ENCODE peak calls at places on chromosomes 5 and 9, in six cellular contexts. S is AG09319, J is cardiac muscle cell, O is neural crest cell, T is chondrocyte, G is endothelial cell of umbilical vein. R is an unnamed sample.

GRCh38 chr9:8558176-8558575 is 758.6 kb upstream of the DMAC1 start:
- DNase-seq in O (no peak), S (no peak), J (no peak), G (peak), T (no peak), R (no peak)

GRCh38 chr5:127988149-127988755 is 95.3 kb upstream of the SLC12A2 start:
- DNase-seq in O (no peak), G (peak), T (no peak), J (no peak), S (peak), R (no peak)

GRCh38 chr5:72241346-72242003 is 78.6 kb downstream of the MRPS27 start:
- DNase-seq in T (no peak), O (peak), J (no peak), S (no peak), G (no peak), R (no peak)

GRCh38 chr5:73373814-73374510 is 74.6 kb downstream of the FOXD1 start:
- DNase-seq in G (no peak), J (no peak), S (no peak), O (no peak), T (no peak), R (no peak)

GRCh38 chr9:83432104-83432627 is 106.0 kb downstream of the FRMD3 start:
- DNase-seq in O (no peak), T (no peak), J (no peak), S (no peak), G (peak), R (no peak)

GRCh38 chr5:166781729-166782128 is 1509.7 kb upstream of the WWC1 start:
- DNase-seq in O (peak), S (no peak), T (no peak), J (peak), G (no peak), R (no peak)

GRCh38 chr5:168227001-168227400 is 64.4 kb upstream of the WWC1 start:
- DNase-seq in G (peak), S (no peak), T (no peak), O (no peak), J (no peak), R (no peak)

GRCh38 chr5:117486879-117487391 is 912.3 kb upstream of the SEMA6A start:
- DNase-seq in T (no peak), S (no peak), O (no peak), J (no peak), G (no peak), R (no peak)

GRCh38 chr5:147906326-147907095 is at the start of gene C5orf46:
- DNase-seq in G (no peak), S (no peak), O (no peak), J (no peak), T (no peak), R (no peak)

GRCh38 chr9:82260691-82261090 is 272.1 kb downstream of the SPATA31D1 start:
- DNase-seq in T (no peak), S (no peak), G (no peak), O (no peak), J (no peak), R (no peak)

GRCh38 chr5:14036514-14036913 is 92.0 kb upstream of the DNAH5 start:
- DNase-seq in T (no peak), J (no peak), O (no peak), G (no peak), S (no peak), R (no peak)

GRCh38 chr9:26870292-26870691 is 22.3 kb downstream of the CAAP1 start:
- DNase-seq in O (no peak), G (peak), J (no peak), S (no peak), T (no peak), R (no peak)

GRCh38 chr5:113022661-113023060 is 46.1 kb downstream of the DCP2 start:
- DNase-seq in G (peak), S (no peak), T (no peak), J (no peak), O (no peak), R (no peak)

GRCh38 chr9:126016579-126017290 is 269.6 kb downstream of the PBX3 start:
- DNase-seq in O (no peak), S (no peak), T (no peak), J (no peak), G (no peak), R (no peak)

GRCh38 chr5:76696254-76696653 is 19.7 kb upstream of the F2R start:
- DNase-seq in J (no peak), T (no peak), S (no peak), G (peak), O (no peak), R (no peak)

GRCh38 chr5:112694853-112695709 is 42.6 kb upstream of the APC start:
- DNase-seq in S (peak), T (no peak), O (no peak), G (no peak), J (no peak), R (no peak)

GRCh38 chr9:123267481-123268239 is 726 bp downstream of the STRBP start:
- DNase-seq in J (peak), O (no peak), T (no peak), S (no peak), G (no peak), R (no peak)

GRCh38 chr9:78280982-78281668 is 15.8 kb upstream of the PSAT1 start:
- DNase-seq in T (no peak), G (peak), O (no peak), S (no peak), J (peak), R (no peak)

DNA sequence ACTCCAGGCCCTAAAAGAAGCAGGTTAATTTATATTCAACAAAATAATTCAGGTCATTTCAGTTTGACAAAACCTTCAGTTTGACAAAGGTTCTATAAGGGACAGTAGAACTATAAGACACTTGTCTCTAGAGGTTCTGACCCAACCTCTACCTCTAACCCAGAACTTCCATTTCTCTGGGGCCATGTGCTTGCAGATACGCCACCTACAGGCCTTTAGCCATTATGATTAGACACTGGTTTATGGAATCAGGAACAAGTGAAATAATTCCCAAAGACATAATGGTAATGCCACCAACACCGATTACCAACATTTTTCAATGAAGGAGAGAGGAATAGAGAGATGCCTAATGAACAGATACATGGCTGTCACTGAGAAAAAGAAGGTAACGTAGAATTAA is 733.9 kb downstream of the PRELID2 start:
- DNase-seq in T (no peak), J (peak), G (no peak), O (no peak), S (no peak), R (no peak)
- TF ChIP-seq CTCF in T (peak), J (no peak), G (no peak), O (peak), S (no peak), R (no peak)

GRCh38 chr5:164504141-164504772 is 998.8 kb downstream of the MAT2B start:
- DNase-seq in S (peak), G (peak), J (peak), T (no peak), O (peak), R (no peak)
- TF ChIP-seq CTCF in S (peak), G (peak), J (peak), T (peak), O (peak), R (peak)

GRCh38 chr9:107142896-107143603 is 140.0 kb upstream of the RAD23B start:
- DNase-seq in S (no peak), O (no peak), T (no peak), G (no peak), J (no peak), R (no peak)

GRCh38 chr9:107142430-107142829 is 140.6 kb upstream of the RAD23B start:
- DNase-seq in S (no peak), T (no peak), O (no peak), G (no peak), J (no peak), R (no peak)

GRCh38 chr9:107138261-107138992 is 144.7 kb upstream of the RAD23B start:
- DNase-seq in O (no peak), S (no peak), T (no peak), J (no peak), G (no peak), R (no peak)

GRCh38 chr9:107144475-107144874 is 138.6 kb upstream of the RAD23B start:
- DNase-seq in O (no peak), J (no peak), G (no peak), S (no peak), T (no peak), R (no peak)

GRCh38 chr9:107141967-107142366 is 141.1 kb upstream of the RAD23B start:
- DNase-seq in T (no peak), G (no peak), S (no peak), J (no peak), O (no peak), R (no peak)
- TF ChIP-seq CTCF in T (peak), G (no peak), S (peak), J (peak), O (peak), R (no peak)

GRCh38 chr9:35732185-35733108 is at the start of the genes CREB3 and TLN1:
- DNase-seq in T (peak), J (peak), O (peak), G (peak), S (peak), R (peak)
- TF ChIP-seq CTCF in T (peak), J (no peak), O (no peak), G (peak), S (peak), R (no peak)

DNA sequence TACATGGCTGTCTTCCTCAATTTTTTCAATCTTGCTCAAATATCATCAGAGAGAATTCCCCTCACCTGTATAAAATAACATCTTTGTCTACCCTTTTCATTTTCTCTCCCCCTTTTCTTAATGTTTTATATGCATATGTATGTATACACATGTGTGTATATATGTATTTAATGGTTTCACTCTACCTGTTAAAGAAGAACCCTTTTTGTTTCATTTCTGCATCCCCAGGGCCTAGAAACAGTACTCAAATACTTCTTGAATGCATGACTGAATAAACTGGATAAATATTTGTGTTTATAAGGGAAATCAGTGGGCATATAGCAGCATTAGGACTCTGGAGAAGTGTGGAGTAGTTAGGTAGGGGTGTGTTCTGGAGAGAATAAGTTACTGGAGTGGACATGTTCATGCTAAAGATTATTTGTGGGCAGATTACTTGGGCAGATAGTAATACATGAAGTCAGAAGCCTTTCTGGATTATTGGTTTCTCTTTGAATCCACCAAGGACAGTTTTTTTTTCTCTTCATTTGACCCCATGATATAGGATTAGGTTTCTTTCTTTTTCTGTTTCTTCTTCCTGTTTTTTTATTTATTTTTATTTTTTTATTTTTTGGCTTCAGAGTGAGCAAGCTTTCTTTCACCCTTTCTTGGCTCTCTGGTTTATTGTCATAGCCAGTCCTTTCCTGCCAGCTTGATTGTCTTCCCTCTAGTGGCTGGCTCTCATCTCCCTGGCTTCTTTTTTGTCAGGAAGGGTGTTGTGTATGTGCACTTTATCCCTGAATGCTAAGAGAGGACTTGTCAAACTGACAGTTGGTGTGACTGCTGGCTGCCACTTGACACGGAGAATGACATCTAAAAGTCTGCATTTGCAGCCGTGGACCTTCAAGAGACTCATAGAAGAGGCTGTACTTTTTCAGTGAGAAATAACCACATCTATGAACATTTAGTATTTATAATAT is 89.3 kb downstream of the ZCCHC7 start:
- DNase-seq in J (peak), S (no peak), O (no peak), G (peak), T (no peak), R (no peak)
- TF ChIP-seq CTCF in J (peak), S (peak), O (no peak), G (peak), T (peak), R (no peak)

GRCh38 chr9:136118061-136118366 is 661 bp downstream of the TMEM250 start:
- DNase-seq in S (no peak), O (no peak), J (peak), G (peak), T (no peak), R (no peak)

GRCh38 chr9:136117291-136118060 is 1.2 kb downstream of the TMEM250 start:
- DNase-seq in J (no peak), S (no peak), T (no peak), O (no peak), G (no peak), R (no peak)

GRCh38 chr9:136120119-136120393 is 1.4 kb upstream of the TMEM250 start:
- DNase-seq in T (no peak), J (no peak), G (no peak), O (no peak), S (no peak), R (no peak)

GRCh38 chr9:136119259-136120118 is 814 bp upstream of the TMEM250 start:
- DNase-seq in T (no peak), J (peak), S (no peak), O (no peak), G (peak), R (no peak)

GRCh38 chr9:136118367-136119258 is at the start of gene TMEM250:
- DNase-seq in S (peak), T (no peak), O (peak), G (peak), J (peak), R (peak)
- TF ChIP-seq CTCF in S (no peak), T (peak), O (peak), G (no peak), J (no peak), R (no peak)

GRCh38 chr5:149314571-149315111 is 30.7 kb upstream of the GRPEL2 start:
- DNase-seq in J (no peak), O (no peak), S (no peak), G (no peak), T (no peak), R (no peak)
- TF ChIP-seq CTCF in J (no peak), O (no peak), S (no peak), G (no peak), T (peak), R (no peak)

GRCh38 chr9:132194508-132194907 is 32.6 kb downstream of the NTNG2 start:
- DNase-seq in S (no peak), O (no peak), J (no peak), G (no peak), T (no peak), R (no peak)
- TF ChIP-seq CTCF in S (no peak), O (no peak), J (no peak), G (no peak), T (no peak), R (no peak)

R was measured in natural killer cell.